ENCODE peak calls at places on chromosomes 3 and 15, in seven cellular contexts. F, Y, W, T, B, I and J are unnamed samples. For H3K9me3 and H3K36me3, the result is how much of the 10 kb centered on the place peaks cover.

GRCh38 chr3:167712445-167712844 is 22.2 kb downstream of the PDCD10 start:
- DNase-seq in B (no peak), W (no peak), T (no peak), F (no peak), I (no peak), Y (no peak), J (no peak)

GRCh38 chr3:178405456-178405970 is 130.7 kb upstream of the KCNMB2 start:
- DNase-seq in T (no peak), W (no peak), F (no peak), I (no peak), B (no peak), Y (no peak), J (no peak)

GRCh38 chr3:64454179-64454578 is 228.9 kb upstream of the PRICKLE2 start:
- DNase-seq in Y (no peak), I (no peak), W (no peak), T (no peak), B (no peak), F (no peak), J (no peak)

GRCh38 chr3:138440596-138440995 is 6.2 kb downstream of the ESYT3 start:
- DNase-seq in Y (no peak), F (no peak), I (no peak), W (no peak), B (no peak), T (no peak), J (no peak)

GRCh38 chr3:192917258-192917507 is 473 bp downstream of the MB21D2 start:
- DNase-seq in Y (no peak), T (no peak), W (no peak), F (no peak), I (no peak), B (no peak), J (no peak)

GRCh38 chr15:66842710-66843441 is 140.8 kb downstream of the SMAD6 start:
- DNase-seq in T (peak), F (no peak), Y (peak), I (peak), W (peak), B (peak), J (no peak)

GRCh38 chr3:53591646-53592045 is 97.2 kb downstream of the CACNA1D start:
- DNase-seq in T (no peak), Y (no peak), F (no peak), I (peak), W (no peak), B (no peak), J (no peak)

GRCh38 chr3:112116777-112117186 is 16.3 kb downstream of the GCSAM start:
- DNase-seq in Y (no peak), B (no peak), I (no peak), F (no peak), T (no peak), W (peak), J (peak)

GRCh38 chr15:41979493-41980266 is 7.3 kb upstream of the EHD4 start:
- DNase-seq in W (no peak), B (peak), I (no peak), T (no peak), F (no peak), Y (peak), J (no peak)

GRCh38 chr15:88012233-88012632 is 244.3 kb downstream of the NTRK3 start:
- DNase-seq in I (no peak), Y (no peak), B (no peak), T (no peak), W (no peak), F (no peak), J (no peak)

GRCh38 chr15:76553102-76553501 is 216.5 kb downstream of the ISL2 start:
- DNase-seq in F (no peak), T (no peak), B (no peak), Y (no peak), W (no peak), I (no peak), J (no peak)

GRCh38 chr15:85761635-85762034 is 33.1 kb downstream of the KLHL25 start:
- DNase-seq in B (no peak), W (no peak), T (no peak), Y (no peak), I (no peak), F (no peak), J (no peak)

GRCh38 chr3:15795563-15796308 is 2.0 kb downstream of the ANKRD28 start:
- DNase-seq in F (no peak), W (peak), I (no peak), Y (no peak), B (no peak), T (no peak), J (no peak)

GRCh38 chr3:192901435-192901834 is 16.2 kb downstream of the MB21D2 start:
- DNase-seq in F (no peak), T (no peak), W (peak), B (no peak), I (no peak), Y (no peak), J (no peak)

GRCh38 chr3:126085841-126086240 is 1.9 kb upstream of the SLC41A3 start:
- DNase-seq in F (no peak), I (no peak), W (no peak), B (no peak), Y (no peak), T (no peak), J (no peak)

GRCh38 chr15:96171842-96172241 is 158.7 kb upstream of the NR2F2 start:
- DNase-seq in W (no peak), B (no peak), I (no peak), F (no peak), T (no peak), Y (no peak), J (no peak)

GRCh38 chr3:123244128-123244527 is 42.4 kb downstream of the SEC22A start:
- DNase-seq in Y (no peak), B (no peak), T (peak), F (no peak), I (no peak), W (no peak), J (no peak)

GRCh38 chr15:40776537-40777141 is 6.9 kb downstream of the C15orf62 start:
- DNase-seq in Y (peak), F (no peak), T (no peak), I (peak), B (peak), W (no peak), J (no peak)

GRCh38 chr3:30550246-30550645 is 56.2 kb upstream of the TGFBR2 start:
- DNase-seq in B (no peak), I (no peak), Y (no peak), W (peak), F (no peak), T (no peak), J (no peak)

GRCh38 chr3:53044371-53045106 is 1.3 kb downstream of the SFMBT1 start:
- DNase-seq in W (peak), Y (no peak), T (no peak), F (peak), B (peak), I (peak), J (no peak)

DNA sequence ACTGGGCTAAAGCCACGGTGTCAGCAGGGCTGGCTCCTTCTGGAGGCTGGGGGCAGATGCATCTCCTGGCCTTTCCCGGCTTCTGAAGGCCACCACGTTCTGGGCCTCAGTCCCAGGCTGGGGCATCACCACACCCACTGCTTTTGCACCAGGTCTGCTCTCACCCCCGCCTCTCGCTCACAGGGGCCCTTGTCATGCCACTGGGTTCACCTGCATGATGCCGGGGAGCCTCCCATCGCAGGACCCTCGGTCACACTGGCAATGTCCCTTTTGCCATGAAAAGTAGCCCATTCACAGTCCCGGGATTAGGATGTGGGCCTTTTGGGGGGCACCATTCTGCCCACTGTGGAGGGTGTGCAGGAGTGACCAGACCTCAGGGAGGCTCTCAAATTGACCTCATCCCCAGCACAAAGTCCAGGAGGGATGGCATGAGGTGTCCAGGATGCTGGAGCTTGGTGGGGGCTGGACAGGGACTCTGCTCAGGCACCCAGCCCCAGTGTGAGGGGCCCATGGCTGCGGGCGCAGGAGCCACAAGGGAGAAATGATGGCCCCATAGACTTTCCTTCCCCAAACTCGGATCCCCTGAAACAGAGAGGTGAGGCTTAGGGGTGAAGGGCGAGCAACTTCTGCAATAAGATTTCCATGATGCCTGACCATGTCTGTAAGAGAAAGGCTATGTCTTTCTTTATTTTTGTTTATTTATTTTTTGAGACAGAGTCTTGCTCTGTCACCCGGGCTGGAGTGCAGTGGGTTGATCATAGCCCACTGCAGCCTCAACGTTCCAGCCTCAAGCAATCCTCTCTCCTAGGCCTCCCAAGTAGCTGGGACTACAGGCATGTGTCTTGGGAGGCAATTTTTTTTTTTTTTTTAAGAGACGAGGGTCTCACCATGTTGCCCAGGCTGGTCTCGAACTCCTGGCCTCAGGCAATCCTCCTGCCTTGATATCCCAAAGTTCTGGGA is 189.1 kb downstream of the GOLGA6L6 start:
- DNase-seq in F (no peak), T (no peak), W (no peak), I (no peak), Y (peak), B (no peak), J (no peak)
- H3K9me3 ChIP-seq in F (under half), T (under half), W (half or more), I (under half), Y (under half), B (under half), J (under half)

DNA sequence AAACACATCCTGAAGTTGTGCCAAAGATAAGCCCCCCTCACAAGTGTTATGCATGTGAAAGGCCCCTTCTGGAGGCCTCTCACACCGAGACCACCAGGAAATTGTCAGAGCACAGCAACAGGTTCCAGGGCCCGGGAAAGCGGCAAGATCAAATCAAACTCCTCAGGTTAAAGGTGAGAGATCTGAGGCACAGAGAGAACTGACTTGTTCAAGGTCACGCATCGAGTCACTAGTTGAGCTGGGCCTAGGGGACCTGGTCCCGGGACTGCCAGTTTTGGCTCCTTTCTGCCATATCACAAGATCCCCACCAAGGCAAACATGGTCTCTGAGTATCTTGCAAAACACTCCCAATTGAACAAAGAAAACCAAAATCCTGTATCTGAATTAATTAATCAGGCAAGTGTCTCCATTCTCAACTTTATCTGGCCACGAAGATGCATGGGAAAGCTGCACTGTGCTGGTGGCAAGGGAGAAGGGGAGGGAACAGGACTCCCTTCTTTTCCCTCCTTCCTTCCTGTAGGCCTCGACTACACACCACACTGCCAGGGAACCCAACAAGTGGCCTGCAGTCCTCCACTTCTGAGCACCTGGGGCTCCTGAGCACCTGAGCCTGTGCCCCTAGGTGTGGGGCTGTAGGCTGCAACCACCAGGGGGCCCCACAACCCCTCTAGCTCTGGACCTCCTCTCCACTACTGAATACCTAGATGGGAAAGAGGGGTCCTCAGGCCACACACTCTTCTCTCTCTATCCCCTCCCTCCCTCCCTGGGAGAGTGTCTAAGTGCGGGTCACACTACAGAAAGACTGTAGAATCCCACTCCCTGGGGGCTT is 37.3 kb downstream of the ANP32A start:
- DNase-seq in B (peak), Y (no peak), I (peak), T (peak), F (peak), W (peak), J (no peak)
- H3K36me3 ChIP-seq in B (under half), Y (under half), I (under half), T (half or more), F (under half), W (under half), J (half or more)

GRCh38 chr15:80317389-80318169 is 65.6 kb upstream of the CTXND1 start:
- DNase-seq in W (no peak), T (no peak), I (no peak), Y (no peak), B (no peak), F (no peak), J (peak)
- TF ChIP-seq POLR2AphosphoS5 in W (no peak), T (no peak), I (no peak), Y (no peak), B (no peak), F (no peak), J (peak)

DNA sequence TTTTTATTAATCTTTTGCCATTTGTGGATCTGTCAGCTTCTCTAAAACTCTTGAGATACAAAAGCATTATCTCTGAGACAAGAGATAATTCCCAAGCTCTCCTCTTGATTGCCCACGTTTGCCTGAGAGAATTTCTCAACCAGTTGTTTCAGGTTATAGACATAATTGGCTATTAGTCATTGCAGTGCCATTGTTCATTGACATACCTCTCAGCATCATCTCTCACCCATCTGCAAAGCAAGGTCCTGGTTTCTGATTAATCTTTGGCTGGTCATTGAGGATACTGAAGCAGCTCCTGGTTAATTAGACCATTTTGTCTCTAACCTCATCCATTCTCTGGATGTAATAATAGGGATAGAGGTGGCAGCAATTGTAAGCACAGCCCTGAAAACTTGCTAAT is 104.2 kb downstream of the CNTN6 start:
- DNase-seq in I (no peak), F (no peak), T (no peak), Y (no peak), B (no peak), W (no peak), J (no peak)
- H3K9me3 ChIP-seq in I (under half), F (under half), T (under half), Y (under half), B (under half), W (under half), J (under half)

GRCh38 chr15:74920472-74920871 is 13.8 kb upstream of the FAM219B start:
- DNase-seq in W (peak), Y (no peak), I (no peak), F (no peak), T (no peak), B (no peak), J (no peak)

GRCh38 chr15:74928771-74929198 is 9.1 kb downstream of the COX5A start:
- DNase-seq in B (no peak), W (no peak), I (no peak), T (no peak), F (no peak), Y (no peak), J (no peak)

DNA sequence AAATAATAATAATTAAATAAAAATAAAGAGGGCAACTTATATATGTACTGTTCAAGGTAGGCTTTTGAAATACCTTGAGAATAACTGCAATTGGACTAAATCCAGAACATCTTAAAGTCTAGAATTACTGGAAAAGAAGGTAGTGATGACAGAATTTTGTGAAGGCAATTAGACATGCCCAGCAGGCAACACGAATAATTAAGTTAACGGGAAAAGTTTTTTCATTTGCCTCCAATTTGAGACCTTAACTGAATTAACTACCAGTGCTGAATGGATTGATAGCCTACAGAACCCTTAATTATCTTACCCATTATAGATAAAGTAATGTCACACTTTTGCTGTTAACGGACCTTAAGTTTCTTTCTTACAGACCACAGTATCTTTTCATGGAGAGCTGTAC is 13.3 kb downstream of the COX5A start:
- DNase-seq in Y (no peak), I (no peak), W (no peak), T (no peak), F (no peak), B (no peak), J (no peak)
- H3K36me3 ChIP-seq in Y (under half), I (under half), W (under half), T (half or more), F (under half), B (half or more), J (half or more)

GRCh38 chr3:194269610-194270145 is 81.5 kb downstream of the CPN2 start:
- DNase-seq in F (no peak), T (peak), B (peak), I (peak), W (peak), Y (peak), J (peak)

GRCh38 chr3:194272221-194272620 is 78.9 kb downstream of the CPN2 start:
- DNase-seq in I (no peak), Y (no peak), B (no peak), F (no peak), W (no peak), T (no peak), J (no peak)

GRCh38 chr3:194268659-194269487 is 82.3 kb downstream of the CPN2 start:
- DNase-seq in F (no peak), W (no peak), B (no peak), T (no peak), Y (peak), I (no peak), J (no peak)

GRCh38 chr3:194271459-194272035 is 79.6 kb downstream of the CPN2 start:
- DNase-seq in F (no peak), T (no peak), I (no peak), B (no peak), W (peak), Y (no peak), J (no peak)

GRCh38 chr3:194270627-194271458 is 80.3 kb downstream of the CPN2 start:
- DNase-seq in T (no peak), F (no peak), Y (peak), I (peak), W (peak), B (peak), J (peak)
- TF ChIP-seq POLR2AphosphoS5 in T (no peak), F (no peak), Y (peak), I (peak), W (no peak), B (peak), J (peak)

DNA sequence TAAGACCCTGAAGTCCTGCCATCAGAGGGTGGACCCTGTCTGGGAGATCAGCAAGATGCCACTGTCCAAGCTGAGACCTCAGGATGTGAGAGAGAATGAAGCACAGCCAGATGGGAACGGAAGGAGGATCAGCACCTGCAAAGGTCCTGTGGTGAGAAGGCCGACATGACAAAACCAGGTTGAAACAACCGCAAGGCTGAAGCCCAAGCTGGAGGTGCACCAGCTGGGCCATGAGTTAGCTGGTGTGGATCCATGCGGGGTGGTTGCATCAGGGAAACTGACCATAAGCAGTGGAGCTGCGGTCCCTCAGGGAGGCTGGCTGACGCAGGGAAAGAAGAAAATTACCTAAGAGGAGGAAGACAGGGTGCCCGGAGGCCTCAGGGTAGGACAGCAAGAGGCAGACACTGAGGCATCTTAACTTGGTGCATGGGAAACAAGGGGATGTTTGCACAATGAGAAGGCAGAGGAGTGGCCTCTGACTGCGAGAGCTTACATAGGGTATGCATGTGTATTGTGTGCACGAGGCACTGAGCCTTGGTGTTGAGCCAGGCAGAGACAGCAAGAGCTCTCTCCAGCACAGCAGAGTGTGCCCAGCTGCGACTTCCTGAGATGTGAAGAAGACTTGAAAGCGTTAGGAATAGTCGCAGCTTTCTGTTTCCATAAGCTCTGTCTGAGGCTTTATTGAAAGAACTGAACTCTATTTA is 497.7 kb downstream of the OCA2 start:
- DNase-seq in W (no peak), T (no peak), B (no peak), Y (peak), I (no peak), F (no peak), J (no peak)
- H3K9me3 ChIP-seq in W (under half), T (under half), B (under half), Y (under half), I (under half), F (under half), J (under half)

GRCh38 chr3:184352149-184352785 is 9.1 kb downstream of the CLCN2 start:
- DNase-seq in Y (no peak), B (peak), I (no peak), W (no peak), F (no peak), T (no peak), J (no peak)
- H3K36me3 ChIP-seq in Y (under half), B (under half), I (under half), W (under half), F (under half), T (half or more), J (under half)

GRCh38 chr15:65399997-65400396 is 22.2 kb upstream of the IGDCC3 start:
- DNase-seq in T (no peak), B (no peak), W (no peak), Y (no peak), I (no peak), F (no peak), J (no peak)
- TF ChIP-seq POLR2AphosphoS5 in T (no peak), B (no peak), W (no peak), Y (no peak), I (no peak), F (no peak), J (no peak)